ENCODE peak calls at places on chromosomes 11 and 22, in nine cellular contexts. E, B, C, U, N, A, Z, G and P are unnamed samples.

GRCh38 chr11:47325271-47326041 is 27.0 kb downstream of the MYBPC3 start:
- DNase-seq in E (no peak), B (no peak), N (no peak), A (no peak), C (no peak), Z (no peak), U (no peak), G (no peak), P (peak)

GRCh38 chr22:29623553-29624169 is 20.2 kb downstream of the NF2 start:
- DNase-seq in C (peak), U (no peak), G (no peak), E (no peak), A (no peak), N (no peak), Z (no peak), B (no peak), P (no peak)

GRCh38 chr11:96607890-96608558 is 218.2 kb downstream of the JRKL start:
- DNase-seq in N (no peak), G (no peak), C (no peak), Z (no peak), B (no peak), U (no peak), E (no peak), A (no peak), P (no peak)

GRCh38 chr11:47399860-47400812 is 8.3 kb upstream of the SLC39A13 start:
- DNase-seq in U (peak), Z (no peak), G (peak), C (no peak), A (no peak), B (no peak), E (peak), N (no peak), P (peak)

GRCh38 chr11:69869311-69869939 is 50.2 kb upstream of the FGF3 start:
- DNase-seq in N (no peak), E (no peak), B (no peak), A (no peak), U (no peak), G (no peak), Z (no peak), C (no peak), P (peak)

GRCh38 chr22:24969588-24970301 is 17.2 kb downstream of the KIAA1671 start:
- DNase-seq in E (peak), Z (peak), B (peak), N (peak), G (no peak), U (no peak), A (peak), C (peak), P (peak)

GRCh38 chr11:95085117-95085825 is 4.4 kb upstream of the ENDOD1 start:
- DNase-seq in Z (no peak), E (no peak), C (no peak), N (no peak), G (no peak), U (no peak), B (no peak), A (no peak), P (no peak)

GRCh38 chr22:35425971-35426800 is 26.2 kb downstream of the MCM5 start:
- DNase-seq in A (no peak), C (peak), G (no peak), E (no peak), B (no peak), N (no peak), U (no peak), Z (no peak), P (no peak)

GRCh38 chr11:78351193-78351592 is 66.4 kb downstream of the GAB2 start:
- DNase-seq in G (no peak), A (no peak), N (no peak), E (no peak), C (no peak), Z (no peak), U (no peak), B (no peak), P (no peak)

GRCh38 chr11:1350086-1350725 is 39.5 kb upstream of the BRSK2 start:
- DNase-seq in Z (no peak), G (no peak), U (no peak), A (no peak), E (no peak), B (no peak), C (no peak), N (no peak), P (no peak)

GRCh38 chr22:37220543-37220968 is 8.3 kb upstream of the SSTR3 start:
- DNase-seq in B (no peak), G (no peak), U (no peak), N (no peak), C (peak), A (peak), E (no peak), Z (no peak), P (no peak)

GRCh38 chr11:8593455-8593854 is 573 bp downstream of the STK33 start:
- DNase-seq in E (no peak), Z (no peak), U (peak), B (no peak), C (no peak), A (no peak), N (no peak), G (no peak), P (no peak)

GRCh38 chr11:130872102-130872501 is 44.2 kb downstream of the SNX19 start:
- DNase-seq in A (no peak), G (no peak), U (no peak), B (no peak), E (no peak), C (no peak), N (no peak), Z (no peak), P (no peak)

GRCh38 chr11:14969922-14970323 is 2.2 kb downstream of the CALCA start:
- DNase-seq in G (no peak), N (no peak), E (no peak), B (no peak), Z (peak), C (no peak), A (no peak), U (peak), P (no peak)

GRCh38 chr11:110125632-110126031 is 32.4 kb downstream of the ZC3H12C start:
- DNase-seq in C (peak), U (no peak), Z (no peak), G (no peak), E (no peak), N (no peak), B (no peak), A (peak), P (no peak)